ENCODE peak calls at places on chromosomes 12 and 14, in seven cellular contexts. One of them, this sample, is unnamed.

GRCh38 chr14:93936245-93936644 is 9.1 kb downstream of the FAM181A start:
- DNase-seq in lower leg skin: no peak
- DNase-seq in NB4: peak; percentile 58
- DNase-seq in BJ: no peak
- DNase-seq in hepatocyte: peak; percentile 62
- DNase-seq in astrocyte of the spinal cord: no peak
- DNase-seq in fibroblast of the aortic adventitia: no peak
- DNase-seq in this sample: no peak

GRCh38 chr12:32032205-32032810 is 73.1 kb downstream of the RESF1 start:
- DNase-seq in lower leg skin: peak; percentile 31
- DNase-seq in NB4: no peak
- DNase-seq in BJ: peak; percentile 38
- DNase-seq in hepatocyte: peak; percentile 41
- DNase-seq in astrocyte of the spinal cord: peak; percentile 33
- DNase-seq in fibroblast of the aortic adventitia: peak; percentile 45
- DNase-seq in this sample: peak; percentile 15

GRCh38 chr12:110109837-110110535 is 14.2 kb upstream of the IFT81 start:
- DNase-seq in lower leg skin: no peak
- DNase-seq in NB4: no peak
- DNase-seq in BJ: no peak
- DNase-seq in hepatocyte: no peak
- DNase-seq in astrocyte of the spinal cord: no peak
- DNase-seq in fibroblast of the aortic adventitia: peak; percentile 25
- DNase-seq in this sample: no peak

GRCh38 chr14:49582211-49582977 is 3.8 kb downstream of the RPS29 start:
- DNase-seq in lower leg skin: no peak
- DNase-seq in NB4: no peak
- DNase-seq in BJ: no peak
- DNase-seq in hepatocyte: no peak
- DNase-seq in astrocyte of the spinal cord: no peak
- DNase-seq in fibroblast of the aortic adventitia: no peak
- DNase-seq in this sample: no peak

GRCh38 chr12:116876151-116876869 is 4.9 kb downstream of the HRK start:
- DNase-seq in lower leg skin: no peak
- DNase-seq in NB4: no peak
- DNase-seq in BJ: no peak
- DNase-seq in hepatocyte: no peak
- DNase-seq in astrocyte of the spinal cord: no peak
- DNase-seq in fibroblast of the aortic adventitia: no peak
- DNase-seq in this sample: no peak

GRCh38 chr12:92538970-92539749 is 163.6 kb upstream of the PLEKHG7 start:
- DNase-seq in lower leg skin: no peak
- DNase-seq in NB4: peak; percentile 98
- DNase-seq in BJ: no peak
- DNase-seq in hepatocyte: peak; percentile 26
- DNase-seq in astrocyte of the spinal cord: peak; percentile 76
- DNase-seq in fibroblast of the aortic adventitia: peak; percentile 89
- DNase-seq in this sample: peak; percentile 90

GRCh38 chr14:61064210-61064609 is 83.2 kb downstream of the SLC38A6 start:
- DNase-seq in lower leg skin: no peak
- DNase-seq in NB4: peak; percentile 7
- DNase-seq in BJ: no peak
- DNase-seq in hepatocyte: no peak
- DNase-seq in astrocyte of the spinal cord: no peak
- DNase-seq in fibroblast of the aortic adventitia: no peak
- DNase-seq in this sample: no peak

GRCh38 chr14:69138189-69138535 is 14.8 kb downstream of the DCAF5 start:
- DNase-seq in lower leg skin: no peak
- DNase-seq in NB4: no peak
- DNase-seq in BJ: no peak
- DNase-seq in hepatocyte: peak; percentile 23
- DNase-seq in astrocyte of the spinal cord: peak; percentile 40
- DNase-seq in fibroblast of the aortic adventitia: peak; percentile 90
- DNase-seq in this sample: peak; percentile 81

GRCh38 chr12:10615532-10615931 is 2.1 kb upstream of the MAGOHB start:
- DNase-seq in lower leg skin: no peak
- DNase-seq in NB4: peak; percentile 7
- DNase-seq in BJ: no peak
- DNase-seq in hepatocyte: no peak
- DNase-seq in astrocyte of the spinal cord: no peak
- DNase-seq in fibroblast of the aortic adventitia: no peak
- DNase-seq in this sample: no peak

GRCh38 chr12:114025935-114026334 is 59.8 kb upstream of the RBM19 start:
- DNase-seq in lower leg skin: no peak
- DNase-seq in NB4: no peak
- DNase-seq in BJ: no peak
- DNase-seq in hepatocyte: no peak
- DNase-seq in astrocyte of the spinal cord: no peak
- DNase-seq in fibroblast of the aortic adventitia: no peak
- DNase-seq in this sample: no peak

GRCh38 chr12:43069768-43070221 is 480.2 kb upstream of the PRICKLE1 start:
- DNase-seq in lower leg skin: no peak
- DNase-seq in NB4: no peak
- DNase-seq in BJ: no peak
- DNase-seq in hepatocyte: no peak
- DNase-seq in astrocyte of the spinal cord: peak; percentile 22
- DNase-seq in fibroblast of the aortic adventitia: peak; percentile 88
- DNase-seq in this sample: peak; percentile 59

GRCh38 chr14:89958966-89959365 is 3.2 kb downstream of the TDP1 start:
- DNase-seq in lower leg skin: no peak
- DNase-seq in NB4: no peak
- DNase-seq in BJ: no peak
- DNase-seq in hepatocyte: no peak
- DNase-seq in astrocyte of the spinal cord: no peak
- DNase-seq in fibroblast of the aortic adventitia: no peak
- DNase-seq in this sample: no peak

GRCh38 chr14:87998414-87998813 is 5.4 kb upstream of the GALC start:
- DNase-seq in lower leg skin: no peak
- DNase-seq in NB4: no peak
- DNase-seq in BJ: no peak
- DNase-seq in hepatocyte: no peak
- DNase-seq in astrocyte of the spinal cord: no peak
- DNase-seq in fibroblast of the aortic adventitia: no peak
- DNase-seq in this sample: no peak

GRCh38 chr14:50928002-50928635 is 16.2 kb downstream of the PYGL start:
- DNase-seq in lower leg skin: no peak
- DNase-seq in NB4: peak; percentile 96
- DNase-seq in BJ: peak; percentile 48
- DNase-seq in hepatocyte: no peak
- DNase-seq in astrocyte of the spinal cord: peak; percentile 63
- DNase-seq in fibroblast of the aortic adventitia: peak; percentile 93
- DNase-seq in this sample: peak; percentile 84

GRCh38 chr12:104828015-104828414 is 130.1 kb downstream of the SLC41A2 start:
- DNase-seq in lower leg skin: no peak
- DNase-seq in NB4: no peak
- DNase-seq in BJ: no peak
- DNase-seq in hepatocyte: no peak
- DNase-seq in astrocyte of the spinal cord: no peak
- DNase-seq in fibroblast of the aortic adventitia: no peak
- DNase-seq in this sample: no peak

GRCh38 chr12:47881826-47882427 is 22.9 kb downstream of the VDR start:
- DNase-seq in lower leg skin: no peak
- DNase-seq in NB4: peak; percentile 34
- DNase-seq in BJ: peak; percentile 99
- DNase-seq in hepatocyte: peak; percentile 38
- DNase-seq in astrocyte of the spinal cord: peak; percentile 94
- DNase-seq in fibroblast of the aortic adventitia: peak; percentile 99
- DNase-seq in this sample: peak; percentile 99

GRCh38 chr12:94566345-94566744 is 84.0 kb downstream of the TMCC3 start:
- DNase-seq in lower leg skin: peak; percentile 48
- DNase-seq in NB4: peak; percentile 72
- DNase-seq in BJ: no peak
- DNase-seq in hepatocyte: no peak
- DNase-seq in astrocyte of the spinal cord: no peak
- DNase-seq in fibroblast of the aortic adventitia: no peak
- DNase-seq in this sample: no peak

GRCh38 chr12:121345151-121345810 is 6.9 kb downstream of the ANAPC5 start:
- DNase-seq in lower leg skin: no peak
- DNase-seq in NB4: no peak
- DNase-seq in BJ: no peak
- DNase-seq in hepatocyte: no peak
- DNase-seq in astrocyte of the spinal cord: no peak
- DNase-seq in fibroblast of the aortic adventitia: no peak
- DNase-seq in this sample: no peak

GRCh38 chr14:77511486-77512162 is 13.0 kb upstream of the ISM2 start:
- DNase-seq in lower leg skin: no peak
- DNase-seq in NB4: no peak
- DNase-seq in BJ: no peak
- DNase-seq in hepatocyte: no peak
- DNase-seq in astrocyte of the spinal cord: no peak
- DNase-seq in fibroblast of the aortic adventitia: no peak
- DNase-seq in this sample: peak; percentile 7

GRCh38 chr12:91007531-91008290 is 2.9 kb upstream of the EPYC start:
- DNase-seq in lower leg skin: no peak
- DNase-seq in NB4: no peak
- DNase-seq in BJ: no peak
- DNase-seq in hepatocyte: no peak
- DNase-seq in astrocyte of the spinal cord: no peak
- DNase-seq in fibroblast of the aortic adventitia: no peak
- DNase-seq in this sample: no peak

GRCh38 chr12:10110256-10110844 is 11.6 kb upstream of the CLEC1A start:
- DNase-seq in lower leg skin: no peak
- DNase-seq in NB4: no peak
- DNase-seq in BJ: no peak
- DNase-seq in hepatocyte: no peak
- DNase-seq in astrocyte of the spinal cord: no peak
- DNase-seq in fibroblast of the aortic adventitia: no peak
- DNase-seq in this sample: no peak

GRCh38 chr12:108905725-108906124 is 25.8 kb downstream of the DAO start:
- DNase-seq in lower leg skin: no peak
- DNase-seq in NB4: peak; percentile 74
- DNase-seq in BJ: no peak
- DNase-seq in hepatocyte: no peak
- DNase-seq in astrocyte of the spinal cord: no peak
- DNase-seq in fibroblast of the aortic adventitia: no peak
- DNase-seq in this sample: no peak

GRCh38 chr12:127690161-127690560 is 576.8 kb upstream of the TMEM132C start:
- DNase-seq in lower leg skin: no peak
- DNase-seq in NB4: peak; percentile 16
- DNase-seq in BJ: no peak
- DNase-seq in hepatocyte: no peak
- DNase-seq in astrocyte of the spinal cord: no peak
- DNase-seq in fibroblast of the aortic adventitia: peak; percentile 16
- DNase-seq in this sample: peak; percentile 9

GRCh38 chr14:30621354-30621953 is 665 bp upstream of the SCFD1 start:
- DNase-seq in lower leg skin: peak; percentile 77
- DNase-seq in NB4: peak; percentile 48
- DNase-seq in BJ: no peak
- DNase-seq in hepatocyte: peak; percentile 10
- DNase-seq in astrocyte of the spinal cord: no peak
- DNase-seq in fibroblast of the aortic adventitia: no peak
- DNase-seq in this sample: peak; percentile 41

GRCh38 chr12:97921957-97922722 is 459.5 kb downstream of the RMST start:
- DNase-seq in lower leg skin: no peak
- DNase-seq in NB4: no peak
- DNase-seq in BJ: peak; percentile 29
- DNase-seq in hepatocyte: no peak
- DNase-seq in astrocyte of the spinal cord: peak; percentile 96
- DNase-seq in fibroblast of the aortic adventitia: peak; percentile 17
- DNase-seq in this sample: peak; percentile 37

GRCh38 chr12:124049451-124050094 is 76.6 kb downstream of the ZNF664 start:
- DNase-seq in lower leg skin: no peak
- DNase-seq in NB4: no peak
- DNase-seq in BJ: no peak
- DNase-seq in hepatocyte: no peak
- DNase-seq in astrocyte of the spinal cord: no peak
- DNase-seq in fibroblast of the aortic adventitia: no peak
- DNase-seq in this sample: no peak
- TF ChIP-seq CTCF in lower leg skin: no peak
- TF ChIP-seq CTCF in NB4: no peak
- TF ChIP-seq CTCF in BJ: no peak
- TF ChIP-seq CTCF in hepatocyte: no peak
- TF ChIP-seq CTCF in astrocyte of the spinal cord: no peak
- TF ChIP-seq CTCF in fibroblast of the aortic adventitia: no peak
- TF ChIP-seq CTCF in this sample: no peak

GRCh38 chr14:28536889-28537288 is 229.7 kb upstream of the FOXG1 start:
- DNase-seq in lower leg skin: peak; percentile 60
- DNase-seq in NB4: no peak
- DNase-seq in BJ: no peak
- DNase-seq in hepatocyte: no peak
- DNase-seq in astrocyte of the spinal cord: no peak
- DNase-seq in fibroblast of the aortic adventitia: no peak
- DNase-seq in this sample: no peak
- H3K4me3 ChIP-seq in lower leg skin: no peak overlapping the region
- H3K4me3 ChIP-seq in NB4: no peak overlapping the region
- H3K4me3 ChIP-seq in BJ: no peak overlapping the region
- H3K4me3 ChIP-seq in hepatocyte: no peak overlapping the region
- H3K4me3 ChIP-seq in astrocyte of the spinal cord: no peak overlapping the region
- H3K4me3 ChIP-seq in fibroblast of the aortic adventitia: no peak overlapping the region
- H3K4me3 ChIP-seq in this sample: no peak overlapping the region

DNA sequence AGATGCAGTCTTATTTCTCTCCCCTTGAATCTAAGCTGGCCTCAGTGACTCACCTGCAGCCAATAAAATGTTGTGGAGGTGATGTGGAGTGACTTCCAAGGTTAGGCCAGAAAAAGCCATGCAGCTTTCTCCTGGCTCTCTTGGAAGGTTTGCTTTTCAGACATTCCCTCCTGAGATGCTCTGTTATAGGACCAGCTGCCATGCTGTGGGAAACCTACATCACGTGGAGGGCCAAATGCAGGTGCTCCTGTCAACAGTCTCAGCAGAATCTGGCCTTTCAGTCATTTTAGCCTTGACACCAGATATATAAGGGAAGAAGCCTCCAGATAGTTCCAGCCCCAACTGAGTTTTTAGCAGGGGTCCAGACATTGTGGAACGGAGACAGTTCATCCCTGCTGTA is 38.1 kb upstream of the DACT1 start:
- DNase-seq in lower leg skin: no peak
- DNase-seq in NB4: no peak
- DNase-seq in BJ: no peak
- DNase-seq in hepatocyte: no peak
- DNase-seq in astrocyte of the spinal cord: no peak
- DNase-seq in fibroblast of the aortic adventitia: no peak
- DNase-seq in this sample: no peak
- TF ChIP-seq CTCF in lower leg skin: no peak
- TF ChIP-seq CTCF in NB4: no peak
- TF ChIP-seq CTCF in BJ: no peak
- TF ChIP-seq CTCF in hepatocyte: no peak
- TF ChIP-seq CTCF in astrocyte of the spinal cord: no peak
- TF ChIP-seq CTCF in fibroblast of the aortic adventitia: no peak
- TF ChIP-seq CTCF in this sample: no peak

GRCh38 chr12:52005218-52005902 is 1.4 kb upstream of the TAMALIN start:
- DNase-seq in lower leg skin: no peak
- DNase-seq in NB4: no peak
- DNase-seq in BJ: no peak
- DNase-seq in hepatocyte: no peak
- DNase-seq in astrocyte of the spinal cord: no peak
- DNase-seq in fibroblast of the aortic adventitia: no peak
- DNase-seq in this sample: no peak
- H3K4me3 ChIP-seq in lower leg skin: no peak overlapping the region
- H3K4me3 ChIP-seq in NB4: no peak overlapping the region
- H3K4me3 ChIP-seq in BJ: no peak overlapping the region
- H3K4me3 ChIP-seq in hepatocyte: no peak overlapping the region
- H3K4me3 ChIP-seq in astrocyte of the spinal cord: no peak overlapping the region
- H3K4me3 ChIP-seq in fibroblast of the aortic adventitia: no peak overlapping the region
- H3K4me3 ChIP-seq in this sample: no peak overlapping the region

This sample was measured in cardiac fibroblast.